ENCODE peak calls at places on chromosomes 6 and 20, in nine cellular contexts. M, R, J, W, I, T, H, D and X are unnamed samples.

GRCh38 chr6:97440590-97441176 is 157.7 kb upstream of the MMS22L start:
- DNase-seq in I (no peak), W (no peak), M (peak; percentile 49), H (peak; percentile 25), R (peak; percentile 17), T (peak; percentile 42), D (no peak), J (peak; percentile 32), X (no peak)

GRCh38 chr6:1424306-1424927 is 35.0 kb downstream of the FOXF2 start:
- DNase-seq in M (peak; percentile 63), R (peak; percentile 52), H (peak; percentile 52), I (peak; percentile 64), T (peak; percentile 74), D (no peak), W (no peak), J (peak; percentile 83), X (no peak)

GRCh38 chr20:14406495-14406894 is 69.1 kb upstream of the FLRT3 start:
- DNase-seq in M (peak; percentile 18), R (no peak), J (peak; percentile 3), H (no peak), I (no peak), T (peak; percentile 50), W (peak; percentile 76), D (no peak), X (no peak)

GRCh38 chr6:20706293-20707165 is 172.3 kb downstream of the CDKAL1 start:
- DNase-seq in M (peak; percentile 70), I (no peak), W (no peak), J (peak; percentile 43), R (no peak), D (no peak), T (no peak), H (no peak), X (peak; percentile 54)

GRCh38 chr6:167134448-167135328 is 11.8 kb downstream of the CCR6 start:
- DNase-seq in W (no peak), I (no peak), H (no peak), D (no peak), J (no peak), M (no peak), R (no peak), T (no peak), X (no peak)

GRCh38 chr20:41052742-41053419 is 24.3 kb downstream of the TOP1 start:
- DNase-seq in M (peak; percentile 89), R (no peak), D (no peak), T (peak; percentile 56), J (peak; percentile 91), I (no peak), W (no peak), H (no peak), X (no peak)

GRCh38 chr20:10172998-10173655 is 45.5 kb upstream of the SNAP25 start:
- DNase-seq in R (no peak), I (no peak), H (no peak), J (no peak), T (no peak), M (no peak), W (no peak), D (no peak), X (no peak)

GRCh38 chr6:130622142-130622541 is 205.1 kb upstream of the SMLR1 start:
- DNase-seq in W (no peak), I (no peak), H (no peak), J (no peak), M (peak; percentile 52), T (peak; percentile 74), R (no peak), D (no peak), X (no peak)

GRCh38 chr6:12355354-12355753 is 65.2 kb downstream of the EDN1 start:
- DNase-seq in R (no peak), I (no peak), M (peak; percentile 43), T (no peak), D (no peak), H (no peak), J (no peak), W (no peak), X (no peak)

GRCh38 chr6:72032056-72032455 is 145.7 kb downstream of the RIMS1 start:
- DNase-seq in H (no peak), W (no peak), J (no peak), D (no peak), I (no peak), T (no peak), M (peak; percentile 3), R (no peak), X (no peak)

GRCh38 chr6:113980937-113981554 is 10.1 kb upstream of the HDAC2 start:
- DNase-seq in H (no peak), M (peak; percentile 37), T (no peak), D (no peak), W (no peak), R (no peak), J (peak; percentile 33), I (no peak), X (no peak)

GRCh38 chr6:127514396-127515227 is 4.5 kb downstream of the MTCL3 start:
- DNase-seq in J (peak; percentile 39), T (peak; percentile 69), R (peak; percentile 27), D (peak; percentile 58), W (no peak), H (no peak), M (peak; percentile 69), I (peak; percentile 57), X (no peak)

GRCh38 chr6:164753517-164753916 is 555.9 kb downstream of the C6orf118 start:
- DNase-seq in W (no peak), T (peak; percentile 12), H (no peak), J (no peak), M (peak; percentile 34), D (no peak), R (no peak), I (no peak), X (no peak)

GRCh38 chr20:48283470-48284110 is 498.3 kb upstream of the SULF2 start:
- DNase-seq in M (peak; percentile 96), T (peak; percentile 97), W (peak; percentile 50), I (peak; percentile 45), R (peak; percentile 75), H (no peak), D (no peak), J (peak; percentile 94), X (no peak)

GRCh38 chr20:58959652-58960051 is 21.4 kb upstream of the NELFCD start:
- DNase-seq in J (no peak), M (no peak), I (no peak), W (no peak), D (no peak), R (no peak), H (no peak), T (no peak), X (no peak)

GRCh38 chr6:4359108-4359710 is 223.8 kb upstream of the ECI2 start:
- DNase-seq in T (no peak), W (no peak), D (no peak), R (no peak), H (no peak), J (peak; percentile 38), M (peak; percentile 48), I (no peak), X (no peak)

GRCh38 chr6:156953478-156954146 is 176.4 kb downstream of the ARID1B start:
- DNase-seq in R (no peak), I (no peak), W (peak; percentile 93), M (peak; percentile 99), D (peak; percentile 69), J (peak; percentile 97), H (no peak), T (peak; percentile 98), X (peak; percentile 90)
- H3K4me3 ChIP-seq in R (no peak overlapping the region), I (no peak overlapping the region), W (no peak overlapping the region), M (no peak overlapping the region), D (no peak overlapping the region), J (peak overlapping the region; percentile 21), H (no peak overlapping the region), T (no peak overlapping the region), X (no peak overlapping the region)

DNA sequence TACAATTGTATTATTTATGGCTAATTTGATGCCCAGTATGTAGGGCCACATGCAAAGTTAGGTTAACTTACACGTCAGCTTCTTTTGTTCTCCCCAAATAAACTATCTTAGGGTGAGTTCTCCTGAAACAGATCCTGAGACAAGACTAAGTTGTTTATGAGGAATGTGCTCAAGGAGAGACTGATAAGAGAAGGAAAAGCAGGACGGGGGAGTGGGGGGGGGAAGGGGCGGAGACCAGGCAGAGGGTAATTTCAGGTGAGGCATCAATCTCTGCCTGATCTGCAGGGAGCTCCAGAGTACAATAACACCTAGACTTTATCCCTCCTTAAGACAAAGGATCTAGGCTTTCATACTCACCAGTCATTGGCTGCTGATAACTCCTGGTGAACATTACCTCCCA is 220.6 kb upstream of the BTBD3 start:
- DNase-seq in R (no peak), M (no peak), W (no peak), D (no peak), J (no peak), I (no peak), T (no peak), H (no peak), X (no peak)
- H3K4me3 ChIP-seq in R (no peak overlapping the region), M (no peak overlapping the region), W (no peak overlapping the region), D (no peak overlapping the region), J (no peak overlapping the region), I (no peak overlapping the region), T (no peak overlapping the region), H (no peak overlapping the region), X (no peak overlapping the region)

GRCh38 chr6:134351615-134352474 is 33.9 kb upstream of the SGK1 start:
- DNase-seq in T (no peak), R (no peak), I (no peak), D (no peak), J (no peak), W (no peak), M (no peak), H (no peak), X (peak; percentile 63)
- H3K4me3 ChIP-seq in T (no peak overlapping the region), R (no peak overlapping the region), I (no peak overlapping the region), D (no peak overlapping the region), J (no peak overlapping the region), W (no peak overlapping the region), M (no peak overlapping the region), H (no peak overlapping the region), X (peak overlapping the region; percentile 17)

GRCh38 chr6:42314571-42314950 is 96.9 kb upstream of the MRPS10 start:
- DNase-seq in I (no peak), J (no peak), D (no peak), M (peak; percentile 41), T (no peak), R (no peak), H (no peak), W (peak; percentile 71), X (no peak)
- H3K4me3 ChIP-seq in I (no peak overlapping the region), J (no peak overlapping the region), D (no peak overlapping the region), M (no peak overlapping the region), T (no peak overlapping the region), R (no peak overlapping the region), H (no peak overlapping the region), W (no peak overlapping the region), X (no peak overlapping the region)

DNA sequence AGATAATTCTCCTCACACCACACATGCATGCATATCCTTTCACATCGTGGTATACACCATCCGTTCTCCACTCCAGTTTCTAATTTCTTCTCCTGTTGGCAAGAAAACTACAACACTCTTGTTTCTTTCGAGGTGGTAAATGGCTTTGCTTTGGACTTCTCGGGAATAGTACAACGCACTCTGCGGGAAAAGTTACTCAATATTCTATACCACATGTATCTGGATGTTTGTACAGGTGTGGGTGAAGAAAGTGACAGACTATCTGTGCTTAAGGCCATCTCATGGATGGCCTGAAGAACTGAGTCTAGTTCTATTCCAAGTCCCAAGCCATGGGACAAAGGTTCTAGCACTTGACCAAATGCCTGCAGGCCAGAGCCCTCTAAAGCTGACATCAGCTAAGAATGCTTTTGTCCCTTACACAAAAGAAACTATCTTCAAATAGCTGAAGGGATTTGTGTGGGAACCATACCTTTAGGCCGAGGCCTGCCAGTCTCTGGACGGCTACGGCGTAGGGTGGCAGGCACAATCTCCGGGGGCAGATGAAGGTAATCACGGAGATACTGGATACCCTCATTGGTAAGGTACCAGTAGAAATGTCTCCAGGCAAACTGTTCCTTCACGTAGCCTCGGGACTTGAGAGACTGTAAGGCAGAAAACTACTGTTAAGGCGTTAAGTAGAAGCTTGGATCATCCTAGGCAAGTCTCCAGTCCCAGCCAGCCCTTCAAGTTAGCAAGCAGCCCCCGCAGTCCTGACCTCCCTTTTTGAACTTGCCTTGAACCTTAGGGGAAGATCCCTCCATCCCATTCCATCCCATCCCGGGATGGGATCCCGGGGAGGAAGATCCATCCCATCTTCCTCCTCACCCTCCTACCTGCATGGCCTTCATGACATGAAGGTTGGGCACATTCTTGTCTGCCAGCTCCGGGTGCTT is 1.4 kb downstream of the RPS10 start:
- DNase-seq in W (no peak), J (no peak), I (no peak), T (no peak), D (no peak), H (no peak), M (no peak), R (no peak), X (no peak)
- H3K4me3 ChIP-seq in W (peak overlapping the region; percentile 94), J (peak overlapping the region; percentile 99), I (peak overlapping the region; percentile 88), T (peak overlapping the region; percentile 97), D (peak overlapping the region; percentile 80), H (peak overlapping the region; percentile 59), M (peak overlapping the region; percentile 88), R (peak overlapping the region; percentile 72), X (peak overlapping the region; percentile 99)